ENCODE peak calls at places on chromosomes 13 and 19, in nine cellular contexts. One of them, this sample, is unnamed.
A peak's percentile ranks its signal among the peaks of the same experiment; 100 is the strongest.

GRCh38 chr13:61950828-61951227 is 535.2 kb upstream of the PCDH20 start:
- DNase-seq in T-helper 17 cell: no peak
- DNase-seq in fibroblast of lung: no peak
- DNase-seq in IMR-90: no peak
- DNase-seq in activated CD8-positive, alpha-beta memory T cell treated with anti-CD3 and anti-CD28 coated beads for 4 hours: no peak
- DNase-seq in globus pallidus: no peak
- DNase-seq in T-cell: no peak
- DNase-seq in fibroblast of the aortic adventitia: no peak
- DNase-seq in Ammon's horn: no peak
- DNase-seq in this sample: no peak

GRCh38 chr13:48749144-48749543 is 95.4 kb downstream of the CYSLTR2 start:
- DNase-seq in T-helper 17 cell: no peak
- DNase-seq in fibroblast of lung: peak; percentile 75
- DNase-seq in IMR-90: peak; percentile 70
- DNase-seq in activated CD8-positive, alpha-beta memory T cell treated with anti-CD3 and anti-CD28 coated beads for 4 hours: no peak
- DNase-seq in globus pallidus: no peak
- DNase-seq in T-cell: no peak
- DNase-seq in fibroblast of the aortic adventitia: peak; percentile 34
- DNase-seq in Ammon's horn: no peak
- DNase-seq in this sample: no peak

GRCh38 chr19:19966862-19967261 is 66.1 kb downstream of the ZNF93 start:
- DNase-seq in T-helper 17 cell: no peak
- DNase-seq in fibroblast of lung: no peak
- DNase-seq in IMR-90: no peak
- DNase-seq in activated CD8-positive, alpha-beta memory T cell treated with anti-CD3 and anti-CD28 coated beads for 4 hours: no peak
- DNase-seq in globus pallidus: no peak
- DNase-seq in T-cell: no peak
- DNase-seq in fibroblast of the aortic adventitia: no peak
- DNase-seq in Ammon's horn: no peak
- DNase-seq in this sample: no peak

GRCh38 chr13:32164622-32165268 is 133.2 kb downstream of the FRY start:
- DNase-seq in T-helper 17 cell: no peak
- DNase-seq in fibroblast of lung: peak; percentile 68
- DNase-seq in IMR-90: peak; percentile 66
- DNase-seq in activated CD8-positive, alpha-beta memory T cell treated with anti-CD3 and anti-CD28 coated beads for 4 hours: no peak
- DNase-seq in globus pallidus: peak; percentile 45
- DNase-seq in T-cell: peak; percentile 4
- DNase-seq in fibroblast of the aortic adventitia: peak; percentile 77
- DNase-seq in Ammon's horn: peak; percentile 63
- DNase-seq in this sample: peak; percentile 50

GRCh38 chr13:106561551-106562170 is 6.3 kb downstream of the ARGLU1 start:
- DNase-seq in T-helper 17 cell: no peak
- DNase-seq in fibroblast of lung: peak; percentile 64
- DNase-seq in IMR-90: peak; percentile 53
- DNase-seq in activated CD8-positive, alpha-beta memory T cell treated with anti-CD3 and anti-CD28 coated beads for 4 hours: no peak
- DNase-seq in globus pallidus: peak; percentile 25
- DNase-seq in T-cell: no peak
- DNase-seq in fibroblast of the aortic adventitia: peak; percentile 39
- DNase-seq in Ammon's horn: peak; percentile 18
- DNase-seq in this sample: peak; percentile 74

GRCh38 chr19:57241181-57241580 is 749 bp downstream of the ZNF805 start:
- DNase-seq in T-helper 17 cell: no peak
- DNase-seq in fibroblast of lung: peak; percentile 43
- DNase-seq in IMR-90: peak; percentile 37
- DNase-seq in activated CD8-positive, alpha-beta memory T cell treated with anti-CD3 and anti-CD28 coated beads for 4 hours: no peak
- DNase-seq in globus pallidus: no peak
- DNase-seq in T-cell: no peak
- DNase-seq in fibroblast of the aortic adventitia: peak; percentile 41
- DNase-seq in Ammon's horn: peak; percentile 29
- DNase-seq in this sample: peak; percentile 7

GRCh38 chr19:44303976-44304568 is 753 bp downstream of the ZNF235 start:
- DNase-seq in T-helper 17 cell: no peak
- DNase-seq in fibroblast of lung: peak; percentile 46
- DNase-seq in IMR-90: peak; percentile 3
- DNase-seq in activated CD8-positive, alpha-beta memory T cell treated with anti-CD3 and anti-CD28 coated beads for 4 hours: no peak
- DNase-seq in globus pallidus: peak; percentile 0
- DNase-seq in T-cell: no peak
- DNase-seq in fibroblast of the aortic adventitia: no peak
- DNase-seq in Ammon's horn: no peak
- DNase-seq in this sample: peak; percentile 3

GRCh38 chr19:18633321-18633720 is 3.5 kb upstream of the KLHL26 start:
- DNase-seq in T-helper 17 cell: no peak
- DNase-seq in fibroblast of lung: no peak
- DNase-seq in IMR-90: no peak
- DNase-seq in activated CD8-positive, alpha-beta memory T cell treated with anti-CD3 and anti-CD28 coated beads for 4 hours: no peak
- DNase-seq in globus pallidus: no peak
- DNase-seq in T-cell: no peak
- DNase-seq in fibroblast of the aortic adventitia: no peak
- DNase-seq in Ammon's horn: no peak
- DNase-seq in this sample: no peak

GRCh38 chr19:16589917-16590316 is 17.7 kb upstream of the SLC35E1 start:
- DNase-seq in T-helper 17 cell: no peak
- DNase-seq in fibroblast of lung: no peak
- DNase-seq in IMR-90: no peak
- DNase-seq in activated CD8-positive, alpha-beta memory T cell treated with anti-CD3 and anti-CD28 coated beads for 4 hours: no peak
- DNase-seq in globus pallidus: no peak
- DNase-seq in T-cell: no peak
- DNase-seq in fibroblast of the aortic adventitia: no peak
- DNase-seq in Ammon's horn: no peak
- DNase-seq in this sample: peak; percentile 26

GRCh38 chr13:99395436-99395835 is 88.2 kb upstream of the GPR183 start:
- DNase-seq in T-helper 17 cell: no peak
- DNase-seq in fibroblast of lung: no peak
- DNase-seq in IMR-90: no peak
- DNase-seq in activated CD8-positive, alpha-beta memory T cell treated with anti-CD3 and anti-CD28 coated beads for 4 hours: no peak
- DNase-seq in globus pallidus: no peak
- DNase-seq in T-cell: no peak
- DNase-seq in fibroblast of the aortic adventitia: no peak
- DNase-seq in Ammon's horn: no peak
- DNase-seq in this sample: no peak

GRCh38 chr19:39166571-39167391 is 30.0 kb upstream of the NCCRP1 start:
- DNase-seq in T-helper 17 cell: no peak
- DNase-seq in fibroblast of lung: no peak
- DNase-seq in IMR-90: no peak
- DNase-seq in activated CD8-positive, alpha-beta memory T cell treated with anti-CD3 and anti-CD28 coated beads for 4 hours: no peak
- DNase-seq in globus pallidus: no peak
- DNase-seq in T-cell: no peak
- DNase-seq in fibroblast of the aortic adventitia: no peak
- DNase-seq in Ammon's horn: peak; percentile 25
- DNase-seq in this sample: no peak

GRCh38 chr13:33859691-33860303 is 41.8 kb downstream of the RFC3 start:
- DNase-seq in T-helper 17 cell: no peak
- DNase-seq in fibroblast of lung: peak; percentile 4
- DNase-seq in IMR-90: no peak
- DNase-seq in activated CD8-positive, alpha-beta memory T cell treated with anti-CD3 and anti-CD28 coated beads for 4 hours: no peak
- DNase-seq in globus pallidus: no peak
- DNase-seq in T-cell: no peak
- DNase-seq in fibroblast of the aortic adventitia: no peak
- DNase-seq in Ammon's horn: no peak
- DNase-seq in this sample: no peak

GRCh38 chr13:40639226-40639681 is 27.2 kb downstream of the FOXO1 start:
- DNase-seq in T-helper 17 cell: no peak
- DNase-seq in fibroblast of lung: no peak
- DNase-seq in IMR-90: no peak
- DNase-seq in activated CD8-positive, alpha-beta memory T cell treated with anti-CD3 and anti-CD28 coated beads for 4 hours: no peak
- DNase-seq in globus pallidus: no peak
- DNase-seq in T-cell: no peak
- DNase-seq in fibroblast of the aortic adventitia: peak; percentile 60
- DNase-seq in Ammon's horn: no peak
- DNase-seq in this sample: no peak

GRCh38 chr13:24982333-24982999 is 113.5 kb upstream of the PABPC3 start:
- DNase-seq in T-helper 17 cell: no peak
- DNase-seq in fibroblast of lung: no peak
- DNase-seq in IMR-90: no peak
- DNase-seq in activated CD8-positive, alpha-beta memory T cell treated with anti-CD3 and anti-CD28 coated beads for 4 hours: no peak
- DNase-seq in globus pallidus: no peak
- DNase-seq in T-cell: no peak
- DNase-seq in fibroblast of the aortic adventitia: no peak
- DNase-seq in Ammon's horn: no peak
- DNase-seq in this sample: no peak

GRCh38 chr13:29849071-29849541 is 1.3 kb downstream of the UBL3 start:
- DNase-seq in T-helper 17 cell: no peak
- DNase-seq in fibroblast of lung: peak; percentile 49
- DNase-seq in IMR-90: peak; percentile 22
- DNase-seq in activated CD8-positive, alpha-beta memory T cell treated with anti-CD3 and anti-CD28 coated beads for 4 hours: no peak
- DNase-seq in globus pallidus: peak; percentile 70
- DNase-seq in T-cell: no peak
- DNase-seq in fibroblast of the aortic adventitia: peak; percentile 40
- DNase-seq in Ammon's horn: peak; percentile 55
- DNase-seq in this sample: peak; percentile 37

GRCh38 chr13:95714142-95714832 is 37.3 kb downstream of the DNAJC3 start:
- DNase-seq in T-helper 17 cell: no peak
- DNase-seq in fibroblast of lung: peak; percentile 83
- DNase-seq in IMR-90: peak; percentile 89
- DNase-seq in activated CD8-positive, alpha-beta memory T cell treated with anti-CD3 and anti-CD28 coated beads for 4 hours: no peak
- DNase-seq in globus pallidus: no peak
- DNase-seq in T-cell: no peak
- DNase-seq in fibroblast of the aortic adventitia: peak; percentile 62
- DNase-seq in Ammon's horn: no peak
- DNase-seq in this sample: no peak

GRCh38 chr19:6828698-6829633 is 56.5 kb downstream of the VAV1 start:
- DNase-seq in T-helper 17 cell: no peak
- DNase-seq in fibroblast of lung: no peak
- DNase-seq in IMR-90: no peak
- DNase-seq in activated CD8-positive, alpha-beta memory T cell treated with anti-CD3 and anti-CD28 coated beads for 4 hours: no peak
- DNase-seq in globus pallidus: no peak
- DNase-seq in T-cell: no peak
- DNase-seq in fibroblast of the aortic adventitia: no peak
- DNase-seq in Ammon's horn: no peak
- DNase-seq in this sample: peak; percentile 73

GRCh38 chr13:91595677-91596076 is 197.3 kb downstream of the GPC5 start:
- DNase-seq in T-helper 17 cell: no peak
- DNase-seq in fibroblast of lung: no peak
- DNase-seq in IMR-90: no peak
- DNase-seq in activated CD8-positive, alpha-beta memory T cell treated with anti-CD3 and anti-CD28 coated beads for 4 hours: no peak
- DNase-seq in globus pallidus: no peak
- DNase-seq in T-cell: no peak
- DNase-seq in fibroblast of the aortic adventitia: no peak
- DNase-seq in Ammon's horn: no peak
- DNase-seq in this sample: no peak

GRCh38 chr13:96804186-96804585 is 190.1 kb downstream of the OXGR1 start:
- DNase-seq in T-helper 17 cell: no peak
- DNase-seq in fibroblast of lung: no peak
- DNase-seq in IMR-90: no peak
- DNase-seq in activated CD8-positive, alpha-beta memory T cell treated with anti-CD3 and anti-CD28 coated beads for 4 hours: no peak
- DNase-seq in globus pallidus: no peak
- DNase-seq in T-cell: no peak
- DNase-seq in fibroblast of the aortic adventitia: no peak
- DNase-seq in Ammon's horn: no peak
- DNase-seq in this sample: no peak

GRCh38 chr19:46661735-46662592 is 982 bp upstream of the DACT3 start:
- DNase-seq in T-helper 17 cell: peak; percentile 55
- DNase-seq in fibroblast of lung: peak; percentile 84
- DNase-seq in IMR-90: peak; percentile 90
- DNase-seq in activated CD8-positive, alpha-beta memory T cell treated with anti-CD3 and anti-CD28 coated beads for 4 hours: peak; percentile 64
- DNase-seq in globus pallidus: peak; percentile 98
- DNase-seq in T-cell: peak; percentile 74
- DNase-seq in fibroblast of the aortic adventitia: peak; percentile 93
- DNase-seq in Ammon's horn: peak; percentile 98
- DNase-seq in this sample: peak; percentile 86

GRCh38 chr19:2982983-2983350 is 5.6 kb downstream of the TLE6 start:
- DNase-seq in T-helper 17 cell: no peak
- DNase-seq in fibroblast of lung: peak; percentile 84
- DNase-seq in IMR-90: peak; percentile 68
- DNase-seq in activated CD8-positive, alpha-beta memory T cell treated with anti-CD3 and anti-CD28 coated beads for 4 hours: no peak
- DNase-seq in globus pallidus: peak; percentile 40
- DNase-seq in T-cell: no peak
- DNase-seq in fibroblast of the aortic adventitia: peak; percentile 96
- DNase-seq in Ammon's horn: peak; percentile 61
- DNase-seq in this sample: no peak

GRCh38 chr19:1130801-1131717 is 27.3 kb downstream of the GPX4 start:
- DNase-seq in T-helper 17 cell: no peak
- DNase-seq in fibroblast of lung: no peak
- DNase-seq in IMR-90: no peak
- DNase-seq in activated CD8-positive, alpha-beta memory T cell treated with anti-CD3 and anti-CD28 coated beads for 4 hours: peak; percentile 19
- DNase-seq in globus pallidus: no peak
- DNase-seq in T-cell: peak; percentile 53
- DNase-seq in fibroblast of the aortic adventitia: peak; percentile 21
- DNase-seq in Ammon's horn: no peak
- DNase-seq in this sample: peak; percentile 72

GRCh38 chr13:19864018-19864338 is 529 bp upstream of the ZMYM5 start:
- DNase-seq in T-helper 17 cell: peak; percentile 45
- DNase-seq in fibroblast of lung: peak; percentile 83
- DNase-seq in IMR-90: no peak
- DNase-seq in activated CD8-positive, alpha-beta memory T cell treated with anti-CD3 and anti-CD28 coated beads for 4 hours: peak; percentile 22
- DNase-seq in globus pallidus: no peak
- DNase-seq in T-cell: peak; percentile 55
- DNase-seq in fibroblast of the aortic adventitia: peak; percentile 73
- DNase-seq in Ammon's horn: peak; percentile 58
- DNase-seq in this sample: peak; percentile 95

GRCh38 chr13:32837973-32838940 is 178.0 kb upstream of the KL start:
- DNase-seq in T-helper 17 cell: no peak
- DNase-seq in fibroblast of lung: no peak
- DNase-seq in IMR-90: no peak
- DNase-seq in activated CD8-positive, alpha-beta memory T cell treated with anti-CD3 and anti-CD28 coated beads for 4 hours: no peak
- DNase-seq in globus pallidus: no peak
- DNase-seq in T-cell: no peak
- DNase-seq in fibroblast of the aortic adventitia: no peak
- DNase-seq in Ammon's horn: no peak
- DNase-seq in this sample: no peak

GRCh38 chr19:46134527-46134926 is 10.0 kb upstream of the IGFL3 start:
- DNase-seq in T-helper 17 cell: no peak
- DNase-seq in fibroblast of lung: peak; percentile 61
- DNase-seq in IMR-90: peak; percentile 65
- DNase-seq in activated CD8-positive, alpha-beta memory T cell treated with anti-CD3 and anti-CD28 coated beads for 4 hours: no peak
- DNase-seq in globus pallidus: no peak
- DNase-seq in T-cell: no peak
- DNase-seq in fibroblast of the aortic adventitia: peak; percentile 57
- DNase-seq in Ammon's horn: no peak
- DNase-seq in this sample: no peak

GRCh38 chr19:46959962-46960556 is 59.6 kb upstream of the NPAS1 start:
- DNase-seq in T-helper 17 cell: no peak
- DNase-seq in fibroblast of lung: peak; percentile 61
- DNase-seq in IMR-90: no peak
- DNase-seq in activated CD8-positive, alpha-beta memory T cell treated with anti-CD3 and anti-CD28 coated beads for 4 hours: no peak
- DNase-seq in globus pallidus: no peak
- DNase-seq in T-cell: no peak
- DNase-seq in fibroblast of the aortic adventitia: no peak
- DNase-seq in Ammon's horn: no peak
- DNase-seq in this sample: no peak

GRCh38 chr13:24622481-24622880 is 57.7 kb upstream of the ATP12A start:
- DNase-seq in T-helper 17 cell: no peak
- DNase-seq in fibroblast of lung: no peak
- DNase-seq in IMR-90: no peak
- DNase-seq in activated CD8-positive, alpha-beta memory T cell treated with anti-CD3 and anti-CD28 coated beads for 4 hours: no peak
- DNase-seq in globus pallidus: no peak
- DNase-seq in T-cell: no peak
- DNase-seq in fibroblast of the aortic adventitia: no peak
- DNase-seq in Ammon's horn: no peak
- DNase-seq in this sample: no peak